ENCODE peak calls at places on chromosomes 7 and 10, in nine cellular contexts. X, T, V, P, H, D, Z, E and B are unnamed samples.

GRCh38 chr7:91557789-91558396 is 293.7 kb downstream of the FZD1 start:
- DNase-seq in T (no peak), P (no peak), X (no peak), V (no peak), D (no peak), E (no peak), Z (no peak), H (no peak), B (peak)

GRCh38 chr10:15321431-15322321 is 49.4 kb downstream of the FAM171A1 start:
- DNase-seq in T (no peak), P (no peak), E (no peak), Z (no peak), H (no peak), V (peak), D (no peak), X (no peak), B (no peak)

GRCh38 chr7:157712666-157713235 is 375.9 kb downstream of the DNAJB6 start:
- DNase-seq in D (no peak), E (no peak), Z (peak), P (no peak), H (no peak), X (peak), T (no peak), V (no peak), B (no peak)

GRCh38 chr7:47561715-47562446 is 20.0 kb downstream of the TNS3 start:
- DNase-seq in T (no peak), E (no peak), P (no peak), D (no peak), X (no peak), Z (no peak), V (no peak), H (no peak), B (no peak)

GRCh38 chr10:14377591-14377990 is 46.9 kb upstream of the FRMD4A start:
- DNase-seq in H (no peak), X (no peak), E (no peak), T (no peak), V (no peak), P (no peak), Z (no peak), D (no peak), B (no peak)

GRCh38 chr7:158296798-158297104 is 290.9 kb downstream of the PTPRN2 start:
- DNase-seq in D (no peak), T (no peak), X (no peak), V (no peak), Z (peak), P (no peak), E (peak), H (no peak), B (no peak)

GRCh38 chr7:104175336-104175984 is 32.4 kb downstream of the ORC5 start:
- DNase-seq in T (no peak), X (no peak), P (no peak), E (no peak), Z (no peak), H (no peak), V (no peak), D (no peak), B (no peak)

GRCh38 chr7:81158189-81158588 is 239.3 kb upstream of the SEMA3C start:
- DNase-seq in X (no peak), Z (no peak), T (no peak), D (no peak), P (no peak), E (no peak), H (no peak), V (no peak), B (no peak)

GRCh38 chr7:116783666-116784318 is 78.6 kb upstream of the CAPZA2 start:
- DNase-seq in Z (no peak), V (no peak), T (no peak), H (peak), D (no peak), P (no peak), X (no peak), E (no peak), B (no peak)

GRCh38 chr7:155931386-155932085 is 119.3 kb upstream of the SHH start:
- DNase-seq in D (no peak), E (peak), T (no peak), H (no peak), P (no peak), Z (no peak), X (no peak), V (no peak), B (no peak)

GRCh38 chr7:3240826-3241430 is 60.1 kb upstream of the SDK1 start:
- DNase-seq in X (no peak), V (no peak), H (no peak), D (no peak), Z (no peak), E (no peak), T (peak), P (no peak), B (no peak)

GRCh38 chr10:91251430-91252056 is 31.1 kb downstream of the PCGF5 start:
- DNase-seq in V (peak), H (peak), Z (no peak), D (peak), T (no peak), X (peak), P (peak), E (peak), B (peak)

GRCh38 chr10:117545141-117546019 is 2.8 kb downstream of the EMX2 start:
- DNase-seq in V (no peak), T (peak), H (no peak), E (no peak), D (no peak), Z (peak), X (no peak), P (no peak), B (no peak)

GRCh38 chr10:7577206-7577978 is 89.4 kb downstream of the ITIH5 start:
- DNase-seq in P (no peak), Z (no peak), V (no peak), T (no peak), E (no peak), D (no peak), H (no peak), X (no peak), B (no peak)

GRCh38 chr10:80486151-80486692 is 32.1 kb downstream of the TSPAN14 start:
- DNase-seq in V (no peak), H (no peak), X (no peak), E (peak), T (no peak), Z (no peak), P (no peak), D (no peak), B (no peak)

GRCh38 chr10:45001382-45002148 is 842 bp downstream of the ZNF22 start:
- DNase-seq in H (peak), E (peak), Z (peak), P (peak), T (no peak), D (peak), X (no peak), V (peak), B (peak)

GRCh38 chr7:27144799-27145166 is 1.3 kb upstream of the HOXA5 start:
- DNase-seq in D (no peak), P (no peak), T (peak), Z (peak), X (no peak), V (no peak), H (peak), E (no peak), B (peak)

GRCh38 chr10:5527332-5528200 is 2.8 kb downstream of the CALML3 start:
- DNase-seq in V (no peak), D (no peak), P (no peak), X (peak), Z (peak), T (no peak), H (peak), E (peak), B (no peak)

GRCh38 chr10:49484501-49485230 is 54.3 kb downstream of the ERCC6 start:
- DNase-seq in D (no peak), Z (no peak), H (no peak), P (no peak), E (no peak), V (no peak), T (no peak), X (no peak), B (no peak)

GRCh38 chr7:22445140-22445722 is 54.8 kb downstream of the STEAP1B start:
- DNase-seq in D (no peak), T (peak), H (peak), E (peak), V (peak), X (peak), P (peak), Z (no peak), B (peak)

GRCh38 chr10:1374501-1374900 is 318.3 kb downstream of the WDR37 start:
- DNase-seq in V (no peak), P (no peak), Z (no peak), E (no peak), D (no peak), H (no peak), T (no peak), X (no peak), B (no peak)

GRCh38 chr10:97434055-97434454 is 8.1 kb downstream of the PGAM1 start:
- DNase-seq in P (no peak), E (no peak), H (no peak), T (no peak), Z (no peak), X (no peak), D (no peak), V (no peak), B (no peak)

GRCh38 chr7:28411876-28412662 is at the start of gene CREB5:
- DNase-seq in H (no peak), E (no peak), T (no peak), Z (no peak), V (no peak), P (no peak), D (no peak), X (no peak), B (no peak)

GRCh38 chr7:2926120-2926897 is 82.2 kb upstream of the GNA12 start:
- DNase-seq in X (no peak), H (no peak), V (no peak), T (no peak), Z (peak), E (no peak), D (no peak), P (no peak), B (no peak)

GRCh38 chr10:112360308-112361270 is 13.3 kb upstream of the ACSL5 start:
- DNase-seq in V (no peak), D (no peak), H (peak), T (no peak), X (peak), E (peak), Z (peak), P (peak), B (peak)

GRCh38 chr10:129728246-129728820 is 235.7 kb downstream of the EBF3 start:
- DNase-seq in T (peak), V (no peak), Z (no peak), H (no peak), X (no peak), D (no peak), P (no peak), E (no peak), B (no peak)

GRCh38 chr10:131979821-131980270 is 1.9 kb downstream of the BNIP3 start:
- DNase-seq in T (peak), X (peak), P (no peak), E (peak), H (no peak), D (no peak), V (no peak), Z (no peak), B (no peak)

GRCh38 chr7:117123311-117123926 is 170.1 kb downstream of the ST7 start:
- DNase-seq in D (no peak), V (no peak), H (no peak), E (no peak), Z (no peak), X (no peak), T (no peak), P (no peak), B (no peak)

DNA sequence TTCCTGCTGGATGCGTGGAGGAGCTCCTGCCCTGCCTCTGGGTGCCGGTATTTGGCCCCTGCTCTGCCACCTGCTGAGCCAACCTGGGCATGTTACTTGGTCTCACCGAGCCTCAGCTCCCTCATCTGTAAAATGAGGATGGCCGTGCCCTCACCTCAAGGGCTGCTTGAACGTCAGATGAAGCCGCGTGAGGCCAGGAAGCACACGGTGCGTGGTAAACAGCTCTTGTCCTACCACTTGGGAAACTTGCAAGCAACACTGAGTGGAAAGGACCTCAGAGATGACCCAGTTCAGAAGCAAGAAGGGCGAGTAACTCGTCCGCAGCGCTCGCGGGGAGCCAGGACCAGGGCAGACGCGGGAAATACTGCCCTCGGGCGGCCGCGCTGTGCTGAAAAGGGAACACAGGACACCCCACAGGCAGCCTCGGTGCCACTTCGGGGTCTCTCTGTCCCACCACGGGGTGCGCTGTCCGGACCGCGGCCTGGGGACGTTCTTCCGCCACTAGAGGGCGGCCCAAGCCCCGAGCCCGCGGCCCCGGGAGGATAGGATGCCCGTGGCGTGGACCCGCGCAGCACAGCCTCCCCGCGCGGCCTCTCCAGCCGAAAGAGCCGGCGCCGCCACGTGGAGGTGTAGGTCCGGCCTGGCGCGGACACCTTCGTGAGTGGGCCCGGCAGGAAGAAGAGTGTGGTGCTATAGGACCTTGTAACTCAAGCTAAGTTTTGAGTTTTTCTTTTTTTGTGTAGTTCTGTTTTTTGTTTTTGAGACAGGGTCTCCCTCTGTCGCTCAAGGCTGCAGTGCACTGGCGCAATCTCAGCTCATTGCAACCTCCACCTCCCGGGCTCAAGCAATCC is 94.1 kb downstream of the PRKAG2 start:
- DNase-seq in Z (no peak), E (peak), D (peak), H (peak), V (peak), T (peak), X (peak), P (peak), B (no peak)
- TF ChIP-seq CTCF in Z (peak), E (no peak), D (peak), H (peak), V (peak), T (peak), X (peak), P (peak), B (peak)

GRCh38 chr7:151226875-151227782 is at the start of gene ABCF2:
- DNase-seq in H (peak), Z (peak), T (peak), V (peak), X (peak), P (peak), E (peak), D (peak), B (peak)
- H3K27ac ChIP-seq in H (peak), Z (peak), T (peak), V (peak), X (peak), P (peak), E (peak), D (peak), B (peak)

DNA sequence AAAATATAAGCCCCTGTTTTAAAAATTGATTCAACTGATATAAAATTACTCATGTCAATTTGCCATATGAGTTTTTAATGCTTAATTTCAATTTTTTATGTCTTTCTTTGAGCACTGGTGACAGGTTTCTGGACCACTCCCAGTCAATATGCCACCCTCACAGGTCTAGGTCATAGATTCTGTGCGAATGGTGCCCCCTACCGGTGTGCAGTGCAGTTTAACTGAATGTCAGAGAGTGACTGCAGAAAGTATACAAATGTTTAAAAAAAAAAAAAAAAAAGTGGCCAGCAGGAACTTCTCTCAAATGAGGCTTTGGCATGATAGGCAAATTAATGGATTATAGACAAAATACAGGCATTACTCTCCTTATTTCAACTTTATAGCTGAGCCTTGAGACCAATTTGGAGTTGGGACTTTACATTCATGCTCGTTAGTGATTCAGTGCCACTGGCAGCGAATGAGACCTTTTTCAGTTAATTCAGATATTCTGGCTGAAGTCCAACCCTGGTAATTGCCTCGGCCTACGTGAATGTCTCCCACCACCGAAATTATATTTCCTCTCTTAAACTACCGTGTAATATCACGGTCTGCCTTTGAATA is 427.6 kb downstream of the PHTF2 start:
- DNase-seq in Z (no peak), P (no peak), T (no peak), H (peak), D (no peak), V (peak), E (peak), X (no peak), B (no peak)
- TF ChIP-seq CTCF in Z (peak), P (no peak), T (no peak), H (peak), D (no peak), V (no peak), E (no peak), X (no peak), B (peak)

DNA sequence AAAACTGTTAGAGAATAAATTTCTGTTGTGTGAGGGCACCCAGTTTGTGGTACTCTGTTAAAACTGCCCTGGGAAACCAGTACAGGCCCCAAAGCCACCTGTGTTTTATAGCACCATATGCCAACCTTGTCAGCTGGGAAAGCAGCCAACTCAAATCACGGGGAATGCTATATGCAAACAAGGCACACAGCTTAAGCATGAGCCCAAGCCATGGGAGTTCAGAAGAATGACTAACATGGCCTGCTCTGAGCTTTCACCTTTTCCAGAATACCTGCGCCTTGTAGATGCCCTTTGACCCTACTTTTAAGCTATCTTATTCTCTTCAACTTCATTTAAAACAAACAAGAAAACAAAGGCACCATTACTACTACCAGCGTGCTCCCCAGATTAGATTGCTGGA is 5.5 kb upstream of the SLC25A13 start:
- DNase-seq in Z (no peak), P (no peak), E (peak), V (peak), H (peak), D (no peak), T (no peak), X (no peak), B (peak)
- H3K27ac ChIP-seq in Z (no peak), P (no peak), E (peak), V (no peak), H (peak), D (no peak), T (no peak), X (no peak), B (no peak)

GRCh38 chr7:92782236-92782635 is 54.1 kb downstream of the CDK6 start:
- DNase-seq in X (no peak), V (no peak), E (no peak), D (no peak), T (no peak), Z (no peak), H (no peak), P (no peak), B (no peak)

GRCh38 chr7:92778972-92779371 is 57.4 kb downstream of the CDK6 start:
- DNase-seq in D (no peak), Z (no peak), H (peak), E (no peak), T (no peak), P (peak), V (no peak), X (no peak), B (no peak)

GRCh38 chr7:92781117-92781720 is 55.2 kb downstream of the CDK6 start:
- DNase-seq in H (no peak), Z (no peak), X (no peak), V (no peak), E (no peak), T (no peak), P (no peak), D (no peak), B (no peak)

GRCh38 chr7:92773808-92774207 is 62.6 kb downstream of the CDK6 start:
- DNase-seq in P (no peak), D (no peak), Z (no peak), E (no peak), V (no peak), H (no peak), T (no peak), X (no peak), B (no peak)

GRCh38 chr7:92777993-92778392 is 58.4 kb downstream of the CDK6 start:
- DNase-seq in X (no peak), D (no peak), V (no peak), H (no peak), Z (no peak), P (no peak), E (no peak), T (no peak), B (no peak)
- TF ChIP-seq CTCF in X (no peak), D (no peak), V (no peak), H (no peak), Z (no peak), P (no peak), E (no peak), T (no peak), B (no peak)

GRCh38 chr7:121000091-121000983 is 11.8 kb downstream of the CPED1 start:
- DNase-seq in X (no peak), H (no peak), V (no peak), T (no peak), Z (no peak), E (no peak), D (no peak), P (no peak), B (no peak)
- H3K27ac ChIP-seq in X (no peak), H (peak), V (no peak), T (peak), Z (peak), E (peak), D (no peak), P (peak), B (no peak)

GRCh38 chr7:26090927-26091519 is 61.0 kb upstream of the NFE2L3 start:
- DNase-seq in P (no peak), E (no peak), X (no peak), Z (no peak), H (no peak), T (no peak), V (no peak), D (no peak), B (peak)
- TF ChIP-seq CTCF in P (peak), E (no peak), X (peak), Z (peak), H (peak), T (peak), V (peak), D (peak), B (peak)

DNA sequence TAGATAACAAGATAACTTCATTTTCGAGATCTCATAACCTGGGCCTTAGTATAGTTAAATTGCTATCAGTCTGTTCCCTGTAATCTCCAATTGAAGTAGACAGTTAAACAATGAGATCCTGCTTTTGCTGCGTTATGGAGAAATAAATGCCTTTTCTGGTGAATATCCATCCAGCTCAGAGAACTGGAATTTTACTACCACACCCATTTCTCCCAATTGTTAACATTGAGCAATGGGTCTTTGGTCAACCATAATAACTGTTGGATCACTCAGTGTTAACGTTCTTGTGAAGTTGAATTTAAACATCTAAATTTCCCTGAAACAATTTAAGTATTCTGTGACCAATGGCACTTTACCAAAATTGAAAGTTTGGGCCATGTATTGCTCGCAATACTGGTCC is 3.0 kb downstream of the CALU start:
- DNase-seq in Z (no peak), V (no peak), H (no peak), D (no peak), E (no peak), T (no peak), P (no peak), X (no peak), B (no peak)
- H3K27ac ChIP-seq in Z (no peak), V (no peak), H (no peak), D (no peak), E (peak), T (no peak), P (peak), X (no peak), B (no peak)

GRCh38 chr7:83036130-83036529 is 126.6 kb downstream of the PCLO start:
- DNase-seq in E (no peak), D (no peak), Z (no peak), T (no peak), V (no peak), P (no peak), H (no peak), X (no peak), B (no peak)

GRCh38 chr7:83036721-83037380 is 125.8 kb downstream of the PCLO start:
- DNase-seq in V (no peak), T (no peak), D (no peak), H (no peak), E (no peak), X (no peak), P (no peak), Z (no peak), B (no peak)

GRCh38 chr7:83038787-83039186 is 123.9 kb downstream of the PCLO start:
- DNase-seq in T (no peak), X (no peak), H (no peak), V (no peak), Z (no peak), E (no peak), P (no peak), D (no peak), B (no peak)

GRCh38 chr7:83040454-83040853 is 122.2 kb downstream of the PCLO start:
- DNase-seq in P (no peak), V (no peak), X (no peak), H (no peak), D (no peak), Z (no peak), T (no peak), E (no peak), B (no peak)
- TF ChIP-seq CTCF in P (no peak), V (no peak), X (no peak), H (no peak), D (no peak), Z (no peak), T (no peak), E (no peak), B (no peak)